ENCODE peak calls at places on chromosomes 4 and X, in nine cellular contexts. S, M, X, I, U, H, J, K and W are unnamed samples.

GRCh38 chr4:87819281-87819919 is 13.4 kb upstream of the MEPE start:
- DNase-seq in J (no peak), U (no peak), K (no peak), S (no peak), H (no peak), I (peak), X (no peak), M (no peak), W (no peak)

GRCh38 chrX:139826065-139827044 is 106.5 kb downstream of the ATP11C start:
- DNase-seq in J (no peak), M (no peak), S (no peak), H (no peak), U (no peak), X (no peak), I (peak), K (no peak), W (no peak)

GRCh38 chrX:129522184-129523059 is 868 bp downstream of the SMARCA1 start:
- DNase-seq in I (peak), H (peak), U (no peak), S (no peak), K (no peak), M (no peak), X (peak), J (peak), W (no peak)

GRCh38 chr4:147192679-147193078 is 247.0 kb upstream of the TTC29 start:
- DNase-seq in J (no peak), U (no peak), I (no peak), H (no peak), K (no peak), X (no peak), S (no peak), M (no peak), W (no peak)

GRCh38 chrX:29229802-29230201 is 642.6 kb downstream of the IL1RAPL1 start:
- DNase-seq in X (no peak), U (no peak), M (no peak), H (no peak), I (no peak), S (no peak), K (no peak), J (no peak), W (no peak)

GRCh38 chrX:132776486-132777210 is 181.8 kb downstream of the HS6ST2 start:
- DNase-seq in M (no peak), X (no peak), K (no peak), U (no peak), I (no peak), J (no peak), H (no peak), S (no peak), W (no peak)

GRCh38 chr4:114277690-114278089 is 298.2 kb upstream of the ARSJ start:
- DNase-seq in K (no peak), U (no peak), X (no peak), S (no peak), J (no peak), I (no peak), M (no peak), H (no peak), W (no peak)

GRCh38 chrX:16869393-16870094 is 618 bp downstream of the RBBP7 start:
- DNase-seq in K (peak), J (peak), I (peak), S (peak), X (peak), U (peak), H (no peak), M (no peak), W (peak)

GRCh38 chr4:138576684-138577083 is 334.5 kb upstream of the SLC7A11 start:
- DNase-seq in U (no peak), I (peak), S (no peak), M (no peak), X (no peak), K (no peak), H (no peak), J (no peak), W (no peak)

GRCh38 chr4:38860788-38861424 is 4.3 kb upstream of the TLR6 start:
- DNase-seq in M (no peak), K (peak), X (no peak), S (peak), I (peak), U (peak), J (no peak), H (peak), W (peak)

GRCh38 chrX:19544693-19545305 is 29.5 kb upstream of the MAP3K15 start:
- DNase-seq in X (no peak), M (no peak), U (peak), I (peak), H (peak), K (peak), S (no peak), J (no peak), W (peak)

GRCh38 chr4:89212666-89213381 is 94.8 kb downstream of the GPRIN3 start:
- DNase-seq in S (no peak), J (no peak), H (no peak), M (no peak), X (no peak), I (no peak), U (no peak), K (no peak), W (no peak)

GRCh38 chrX:48983081-48983480 is 11.4 kb upstream of the KCND1 start:
- DNase-seq in M (no peak), K (no peak), X (no peak), I (no peak), H (no peak), U (no peak), S (no peak), J (no peak), W (no peak)

GRCh38 chr4:172989984-172990711 is 178.5 kb upstream of the GALNT7 start:
- DNase-seq in I (no peak), U (no peak), S (no peak), J (no peak), H (no peak), X (no peak), K (no peak), M (no peak), W (no peak)

GRCh38 chr4:67983333-67983732 is 20.0 kb upstream of the TMPRSS11A start:
- DNase-seq in I (no peak), S (no peak), J (no peak), M (no peak), U (no peak), H (no peak), K (no peak), X (no peak), W (no peak)

GRCh38 chr4:164935363-164935762 is 42.1 kb downstream of the TRIM61 start:
- DNase-seq in M (no peak), X (no peak), S (no peak), K (no peak), I (no peak), U (no peak), H (no peak), J (no peak), W (no peak)

GRCh38 chrX:108362026-108362425 is 76.2 kb downstream of the COL4A6 start:
- DNase-seq in U (no peak), K (no peak), M (no peak), H (no peak), I (no peak), S (no peak), X (no peak), J (no peak), W (no peak)

GRCh38 chr4:145179201-145179860 is 1.1 kb downstream of the OTUD4 start:
- DNase-seq in X (peak), U (peak), S (peak), K (peak), M (no peak), H (no peak), J (peak), I (peak), W (peak)

GRCh38 chrX:39716802-39717540 is 380.8 kb downstream of the BCOR start:
- DNase-seq in X (no peak), K (no peak), S (no peak), I (no peak), J (no peak), M (no peak), U (no peak), H (no peak), W (no peak)

GRCh38 chrX:68462653-68463052 is 29.4 kb upstream of the OPHN1 start:
- DNase-seq in I (no peak), H (peak), X (no peak), U (peak), K (peak), J (no peak), S (no peak), M (no peak), W (no peak)

GRCh38 chrX:123736333-123736921 is 3.6 kb upstream of the THOC2 start:
- DNase-seq in U (no peak), I (peak), X (no peak), H (no peak), S (no peak), J (no peak), M (no peak), K (no peak), W (no peak)

GRCh38 chr4:65508169-65508568 is 162.1 kb downstream of the EPHA5 start:
- DNase-seq in H (no peak), U (no peak), I (peak), J (no peak), S (no peak), M (no peak), X (no peak), K (no peak), W (no peak)

GRCh38 chrX:149881081-149881711 is at the start of gene MAGEA8:
- DNase-seq in I (no peak), X (no peak), S (no peak), J (no peak), M (no peak), H (no peak), K (no peak), U (no peak), W (no peak)

GRCh38 chr4:138499627-138500026 is 257.5 kb upstream of the SLC7A11 start:
- DNase-seq in X (no peak), I (no peak), K (no peak), H (no peak), J (no peak), U (no peak), M (no peak), S (no peak), W (no peak)

GRCh38 chrX:78029663-78030062 is 60.2 kb upstream of the PGAM4 start:
- DNase-seq in I (peak), X (no peak), U (no peak), J (no peak), M (no peak), H (peak), K (no peak), S (no peak), W (no peak)

GRCh38 chr4:164012396-164013027 is 518.0 kb downstream of the TMA16 start:
- DNase-seq in J (no peak), S (no peak), X (no peak), K (no peak), M (no peak), H (no peak), I (no peak), U (no peak), W (peak)

GRCh38 chr4:163395758-163396157 is 52.1 kb downstream of the NPY5R start:
- DNase-seq in M (no peak), U (no peak), H (no peak), X (no peak), K (no peak), S (no peak), I (no peak), J (no peak), W (no peak)

GRCh38 chrX:84322083-84322827 is 134.3 kb upstream of the RPS6KA6 start:
- DNase-seq in K (no peak), U (no peak), I (no peak), J (no peak), H (no peak), X (no peak), M (no peak), S (no peak), W (no peak)

GRCh38 chr4:104416725-104417363 is 77.8 kb downstream of the CXXC4 start:
- DNase-seq in J (no peak), I (no peak), X (no peak), U (no peak), H (no peak), M (no peak), S (no peak), K (no peak), W (no peak)

GRCh38 chrX:66030505-66031317 is 9.2 kb downstream of the VSIG4 start:
- DNase-seq in S (no peak), I (peak), M (no peak), K (no peak), H (peak), U (peak), X (no peak), J (no peak), W (no peak)

GRCh38 chr4:37101196-37101595 is 143.3 kb upstream of the NWD2 start:
- DNase-seq in S (no peak), J (no peak), U (no peak), I (no peak), M (no peak), H (no peak), K (no peak), X (no peak), W (no peak)

GRCh38 chr4:145602129-145602760 is 16.9 kb upstream of the MMAA start:
- DNase-seq in H (no peak), J (no peak), I (no peak), X (no peak), M (no peak), U (no peak), K (no peak), S (no peak), W (no peak)

GRCh38 chr4:42425146-42426065 is 28.1 kb downstream of the SHISA3 start:
- DNase-seq in J (no peak), S (no peak), I (no peak), K (no peak), M (no peak), H (no peak), X (no peak), U (no peak), W (no peak)

GRCh38 chrX:13131511-13132137 is 87.2 kb upstream of the FAM9C start:
- DNase-seq in U (peak), K (no peak), S (no peak), J (no peak), I (peak), H (no peak), M (no peak), X (no peak), W (peak)